ENCODE peak calls at places on chromosomes 3 and 15, in six cellular contexts. One of them, this sample, is unnamed.

GRCh38 chr15:29811691-29812383 is 10.4 kb downstream of the TJP1 start:
- DNase-seq in posterior cingulate gyrus: no peak
- DNase-seq in HuH-7: no peak
- DNase-seq in NCI-H69: no peak
- DNase-seq in smooth muscle cell of the brain vasculature: no peak
- DNase-seq in AML-193: no peak
- DNase-seq in this sample: no peak

GRCh38 chr15:36183207-36183606 is 396.2 kb upstream of the CDIN1 start:
- DNase-seq in AML-193: no peak
- DNase-seq in NCI-H69: no peak
- DNase-seq in smooth muscle cell of the brain vasculature: no peak
- DNase-seq in HuH-7: no peak
- DNase-seq in posterior cingulate gyrus: no peak
- DNase-seq in this sample: no peak

GRCh38 chr15:31082771-31083393 is 18.6 kb downstream of the TRPM1 start:
- DNase-seq in AML-193: no peak
- DNase-seq in HuH-7: no peak
- DNase-seq in smooth muscle cell of the brain vasculature: no peak
- DNase-seq in NCI-H69: peak; percentile 77
- DNase-seq in posterior cingulate gyrus: no peak
- DNase-seq in this sample: no peak

GRCh38 chr3:161644871-161645636 is 148.4 kb downstream of the OTOL1 start:
- DNase-seq in posterior cingulate gyrus: no peak
- DNase-seq in smooth muscle cell of the brain vasculature: no peak
- DNase-seq in HuH-7: peak; percentile 4
- DNase-seq in AML-193: no peak
- DNase-seq in NCI-H69: peak; percentile 53
- DNase-seq in this sample: no peak

GRCh38 chr3:171566803-171567422 is 106.7 kb upstream of the TNIK start:
- DNase-seq in HuH-7: no peak
- DNase-seq in NCI-H69: peak; percentile 63
- DNase-seq in posterior cingulate gyrus: no peak
- DNase-seq in AML-193: peak; percentile 65
- DNase-seq in smooth muscle cell of the brain vasculature: peak; percentile 9
- DNase-seq in this sample: peak; percentile 70

GRCh38 chr15:74845208-74845568 is 2.2 kb upstream of the ULK3 start:
- DNase-seq in posterior cingulate gyrus: no peak
- DNase-seq in AML-193: no peak
- DNase-seq in smooth muscle cell of the brain vasculature: no peak
- DNase-seq in HuH-7: no peak
- DNase-seq in NCI-H69: no peak
- DNase-seq in this sample: no peak

GRCh38 chr15:56532766-56533455 is 68.0 kb upstream of the MNS1 start:
- DNase-seq in smooth muscle cell of the brain vasculature: no peak
- DNase-seq in posterior cingulate gyrus: no peak
- DNase-seq in HuH-7: no peak
- DNase-seq in NCI-H69: no peak
- DNase-seq in AML-193: no peak
- DNase-seq in this sample: no peak

GRCh38 chr3:23865595-23866396 is 51.0 kb downstream of the NKIRAS1 start:
- DNase-seq in HuH-7: peak; percentile 92
- DNase-seq in NCI-H69: peak; percentile 82
- DNase-seq in smooth muscle cell of the brain vasculature: peak; percentile 57
- DNase-seq in AML-193: no peak
- DNase-seq in posterior cingulate gyrus: no peak
- DNase-seq in this sample: peak; percentile 83

GRCh38 chr3:385151-385550 is 188.6 kb downstream of the CHL1 start:
- DNase-seq in smooth muscle cell of the brain vasculature: no peak
- DNase-seq in NCI-H69: no peak
- DNase-seq in AML-193: no peak
- DNase-seq in posterior cingulate gyrus: no peak
- DNase-seq in HuH-7: no peak
- DNase-seq in this sample: no peak

GRCh38 chr3:42490243-42490642 is 12.2 kb upstream of the VIPR1 start:
- DNase-seq in posterior cingulate gyrus: peak; percentile 53
- DNase-seq in HuH-7: no peak
- DNase-seq in NCI-H69: peak; percentile 88
- DNase-seq in smooth muscle cell of the brain vasculature: no peak
- DNase-seq in AML-193: peak; percentile 83
- DNase-seq in this sample: no peak

GRCh38 chr3:58532794-58533220 is 4.2 kb downstream of the ACOX2 start:
- DNase-seq in posterior cingulate gyrus: peak; percentile 91
- DNase-seq in NCI-H69: peak; percentile 76
- DNase-seq in smooth muscle cell of the brain vasculature: no peak
- DNase-seq in HuH-7: peak; percentile 48
- DNase-seq in AML-193: peak; percentile 82
- DNase-seq in this sample: peak; percentile 68

GRCh38 chr3:12891985-12892839 is 50.8 kb upstream of the RPL32 start:
- DNase-seq in smooth muscle cell of the brain vasculature: peak; percentile 29
- DNase-seq in NCI-H69: peak; percentile 69
- DNase-seq in AML-193: peak; percentile 67
- DNase-seq in HuH-7: peak; percentile 95
- DNase-seq in posterior cingulate gyrus: peak; percentile 78
- DNase-seq in this sample: peak; percentile 81

GRCh38 chr3:105938826-105939225 is 70.0 kb upstream of the CBLB start:
- DNase-seq in AML-193: no peak
- DNase-seq in HuH-7: no peak
- DNase-seq in NCI-H69: peak; percentile 19
- DNase-seq in posterior cingulate gyrus: no peak
- DNase-seq in smooth muscle cell of the brain vasculature: no peak
- DNase-seq in this sample: no peak

GRCh38 chr3:160755776-160756304 is at the start of gene PPM1L:
- DNase-seq in HuH-7: peak; percentile 19
- DNase-seq in smooth muscle cell of the brain vasculature: no peak
- DNase-seq in posterior cingulate gyrus: peak; percentile 88
- DNase-seq in AML-193: peak; percentile 65
- DNase-seq in NCI-H69: peak; percentile 78
- DNase-seq in this sample: peak; percentile 43

GRCh38 chr3:43748179-43748578 is 57.4 kb downstream of the ABHD5 start:
- DNase-seq in NCI-H69: peak; percentile 5
- DNase-seq in AML-193: no peak
- DNase-seq in HuH-7: no peak
- DNase-seq in posterior cingulate gyrus: no peak
- DNase-seq in smooth muscle cell of the brain vasculature: no peak
- DNase-seq in this sample: peak; percentile 68

GRCh38 chr3:188268336-188268735 is 114.4 kb downstream of the LPP start:
- DNase-seq in HuH-7: no peak
- DNase-seq in NCI-H69: no peak
- DNase-seq in AML-193: no peak
- DNase-seq in smooth muscle cell of the brain vasculature: no peak
- DNase-seq in posterior cingulate gyrus: no peak
- DNase-seq in this sample: no peak

GRCh38 chr3:23629181-23629893 is 176.4 kb upstream of the UBE2E1 start:
- DNase-seq in smooth muscle cell of the brain vasculature: no peak
- DNase-seq in NCI-H69: peak; percentile 16
- DNase-seq in HuH-7: no peak
- DNase-seq in AML-193: no peak
- DNase-seq in posterior cingulate gyrus: no peak
- DNase-seq in this sample: no peak

GRCh38 chr3:139552632-139553335 is 13.2 kb upstream of the RBP1 start:
- DNase-seq in AML-193: peak; percentile 9
- DNase-seq in HuH-7: no peak
- DNase-seq in NCI-H69: peak; percentile 30
- DNase-seq in smooth muscle cell of the brain vasculature: no peak
- DNase-seq in posterior cingulate gyrus: no peak
- DNase-seq in this sample: no peak

GRCh38 chr3:121648219-121648958 is 12.3 kb downstream of the HCLS1 start:
- DNase-seq in HuH-7: no peak
- DNase-seq in AML-193: no peak
- DNase-seq in NCI-H69: no peak
- DNase-seq in posterior cingulate gyrus: no peak
- DNase-seq in smooth muscle cell of the brain vasculature: no peak
- DNase-seq in this sample: no peak

GRCh38 chr3:63869929-63870328 is 6.3 kb downstream of the ATXN7 start:
- DNase-seq in HuH-7: no peak
- DNase-seq in posterior cingulate gyrus: no peak
- DNase-seq in NCI-H69: peak; percentile 20
- DNase-seq in AML-193: no peak
- DNase-seq in smooth muscle cell of the brain vasculature: no peak
- DNase-seq in this sample: no peak

GRCh38 chr3:55860040-55860439 is 372.9 kb upstream of the WNT5A start:
- DNase-seq in NCI-H69: peak; percentile 89
- DNase-seq in smooth muscle cell of the brain vasculature: no peak
- DNase-seq in posterior cingulate gyrus: no peak
- DNase-seq in HuH-7: no peak
- DNase-seq in AML-193: no peak
- DNase-seq in this sample: no peak

GRCh38 chr15:28132524-28133275 is 33.6 kb upstream of the OCA2 start:
- DNase-seq in AML-193: no peak
- DNase-seq in HuH-7: no peak
- DNase-seq in posterior cingulate gyrus: no peak
- DNase-seq in NCI-H69: no peak
- DNase-seq in smooth muscle cell of the brain vasculature: no peak
- DNase-seq in this sample: peak; percentile 61

GRCh38 chr15:90654233-90655124 is 62.7 kb upstream of the BLM start:
- DNase-seq in posterior cingulate gyrus: no peak
- DNase-seq in HuH-7: no peak
- DNase-seq in smooth muscle cell of the brain vasculature: no peak
- DNase-seq in AML-193: no peak
- DNase-seq in NCI-H69: no peak
- DNase-seq in this sample: peak; percentile 66

GRCh38 chr3:197031315-197032285 is 2.0 kb upstream of the MELTF start:
- DNase-seq in smooth muscle cell of the brain vasculature: peak; percentile 32
- DNase-seq in posterior cingulate gyrus: no peak
- DNase-seq in AML-193: no peak
- DNase-seq in HuH-7: peak; percentile 52
- DNase-seq in NCI-H69: no peak
- DNase-seq in this sample: peak; percentile 95

GRCh38 chr15:69478259-69478687 is 25.7 kb downstream of the RPLP1 start:
- DNase-seq in smooth muscle cell of the brain vasculature: no peak
- DNase-seq in posterior cingulate gyrus: peak; percentile 74
- DNase-seq in NCI-H69: peak; percentile 78
- DNase-seq in AML-193: no peak
- DNase-seq in HuH-7: peak; percentile 89
- DNase-seq in this sample: peak; percentile 76

GRCh38 chr3:98613616-98614015 is 20.2 kb upstream of the CPOX start:
- DNase-seq in smooth muscle cell of the brain vasculature: no peak
- DNase-seq in NCI-H69: no peak
- DNase-seq in AML-193: no peak
- DNase-seq in HuH-7: no peak
- DNase-seq in posterior cingulate gyrus: no peak
- DNase-seq in this sample: peak; percentile 20

GRCh38 chr3:127684871-127685707 is 12.3 kb downstream of the ABTB1 start:
- DNase-seq in posterior cingulate gyrus: peak; percentile 47
- DNase-seq in NCI-H69: no peak
- DNase-seq in AML-193: no peak
- DNase-seq in HuH-7: no peak
- DNase-seq in smooth muscle cell of the brain vasculature: no peak
- DNase-seq in this sample: no peak

GRCh38 chr3:122101646-122102045 is 46.5 kb downstream of the CD86 start:
- DNase-seq in smooth muscle cell of the brain vasculature: no peak
- DNase-seq in HuH-7: peak; percentile 21
- DNase-seq in AML-193: peak; percentile 92
- DNase-seq in posterior cingulate gyrus: no peak
- DNase-seq in NCI-H69: peak; percentile 68
- DNase-seq in this sample: peak; percentile 67

GRCh38 chr15:32824777-32825176 is 107.0 kb downstream of the GREM1 start:
- DNase-seq in posterior cingulate gyrus: no peak
- DNase-seq in HuH-7: no peak
- DNase-seq in smooth muscle cell of the brain vasculature: no peak
- DNase-seq in NCI-H69: no peak
- DNase-seq in AML-193: no peak
- DNase-seq in this sample: peak; percentile 90

GRCh38 chr15:48520376-48521155 is 124.9 kb downstream of the FBN1 start:
- DNase-seq in NCI-H69: peak; percentile 52
- DNase-seq in HuH-7: peak; percentile 19
- DNase-seq in AML-193: no peak
- DNase-seq in smooth muscle cell of the brain vasculature: no peak
- DNase-seq in posterior cingulate gyrus: no peak
- DNase-seq in this sample: peak; percentile 95

GRCh38 chr15:52183562-52184173 is 7.5 kb downstream of the GNB5 start:
- DNase-seq in NCI-H69: peak; percentile 37
- DNase-seq in smooth muscle cell of the brain vasculature: no peak
- DNase-seq in AML-193: no peak
- DNase-seq in HuH-7: peak; percentile 52
- DNase-seq in posterior cingulate gyrus: no peak
- DNase-seq in this sample: peak; percentile 63

GRCh38 chr3:88369337-88369736 is 219.6 kb downstream of the C3orf38 start:
- DNase-seq in posterior cingulate gyrus: no peak
- DNase-seq in NCI-H69: no peak
- DNase-seq in AML-193: no peak
- DNase-seq in smooth muscle cell of the brain vasculature: no peak
- DNase-seq in HuH-7: no peak
- DNase-seq in this sample: no peak

GRCh38 chr3:176262071-176262470 is 935.2 kb downstream of the TBL1XR1 start:
- DNase-seq in HuH-7: no peak
- DNase-seq in NCI-H69: no peak
- DNase-seq in posterior cingulate gyrus: peak; percentile 77
- DNase-seq in AML-193: no peak
- DNase-seq in smooth muscle cell of the brain vasculature: no peak
- DNase-seq in this sample: no peak

GRCh38 chr15:89513284-89513683 is 16.9 kb upstream of the RHCG start:
- DNase-seq in AML-193: no peak
- DNase-seq in smooth muscle cell of the brain vasculature: no peak
- DNase-seq in HuH-7: no peak
- DNase-seq in NCI-H69: no peak
- DNase-seq in posterior cingulate gyrus: no peak
- DNase-seq in this sample: no peak

GRCh38 chr3:31305324-31305723 is 227.4 kb upstream of the STT3B start:
- DNase-seq in AML-193: no peak
- DNase-seq in NCI-H69: peak; percentile 77
- DNase-seq in HuH-7: no peak
- DNase-seq in posterior cingulate gyrus: no peak
- DNase-seq in smooth muscle cell of the brain vasculature: no peak
- DNase-seq in this sample: no peak

GRCh38 chr15:67018451-67018850 is 47.0 kb upstream of the SMAD3 start:
- DNase-seq in smooth muscle cell of the brain vasculature: no peak
- DNase-seq in NCI-H69: no peak
- DNase-seq in HuH-7: no peak
- DNase-seq in posterior cingulate gyrus: no peak
- DNase-seq in AML-193: no peak
- DNase-seq in this sample: no peak

GRCh38 chr3:21835266-21835665 is 84.3 kb upstream of the ZNF385D start:
- DNase-seq in smooth muscle cell of the brain vasculature: no peak
- DNase-seq in NCI-H69: no peak
- DNase-seq in AML-193: no peak
- DNase-seq in posterior cingulate gyrus: no peak
- DNase-seq in HuH-7: no peak
- DNase-seq in this sample: no peak

GRCh38 chr3:126606021-126606420 is 47.3 kb upstream of the C3orf22 start:
- DNase-seq in posterior cingulate gyrus: no peak
- DNase-seq in smooth muscle cell of the brain vasculature: no peak
- DNase-seq in AML-193: no peak
- DNase-seq in NCI-H69: no peak
- DNase-seq in HuH-7: no peak
- DNase-seq in this sample: no peak

GRCh38 chr3:140023616-140024530 is 88.9 kb downstream of the CLSTN2 start:
- DNase-seq in AML-193: no peak
- DNase-seq in HuH-7: no peak
- DNase-seq in smooth muscle cell of the brain vasculature: no peak
- DNase-seq in NCI-H69: peak; percentile 87
- DNase-seq in posterior cingulate gyrus: peak; percentile 93
- DNase-seq in this sample: no peak

This sample was measured in lung microvascular endothelial cell.